ENCODE peak calls at places on chromosome 4, in five cellular contexts. X, U, I, O and F are unnamed samples.

GRCh38 chr4:102064747-102065442 is 274.4 kb downstream of the BANK1 start:
- DNase-seq in X (no peak), U (no peak), O (no peak), I (no peak), F (no peak)

GRCh38 chr4:900721-901120 is 31.4 kb downstream of the GAK start:
- DNase-seq in I (no peak), O (no peak), U (no peak), X (no peak), F (no peak)

GRCh38 chr4:8871417-8872401 is at the start of gene HMX1:
- DNase-seq in O (no peak), I (no peak), X (no peak), U (peak), F (no peak)

GRCh38 chr4:190017357-190018200 is 9.5 kb downstream of the FRG2 start:
- DNase-seq in U (peak), O (no peak), X (no peak), I (no peak), F (no peak)

GRCh38 chr4:47465008-47465407 is 1.5 kb upstream of the COMMD8 start:
- DNase-seq in I (peak), O (no peak), U (no peak), X (no peak), F (no peak)

GRCh38 chr4:24857996-24858395 is 54.8 kb downstream of the CCDC149 start:
- DNase-seq in I (no peak), U (peak), O (no peak), X (peak), F (no peak)

GRCh38 chr4:103204114-103204513 is 6.0 kb upstream of the CENPE start:
- DNase-seq in I (no peak), O (peak), X (no peak), U (peak), F (no peak)

GRCh38 chr4:99642725-99643489 is 14.7 kb downstream of the C4orf54 start:
- DNase-seq in O (no peak), U (no peak), X (no peak), I (no peak), F (no peak)

GRCh38 chr4:75412746-75413145 is 101.5 kb downstream of the RCHY1 start:
- DNase-seq in X (no peak), I (no peak), U (no peak), O (no peak), F (no peak)

GRCh38 chr4:7342581-7343352 is 92.0 kb downstream of the PSAPL1 start:
- DNase-seq in X (no peak), I (no peak), O (no peak), U (no peak), F (no peak)

GRCh38 chr4:3690576-3691152 is 75.5 kb upstream of the ADRA2C start:
- DNase-seq in X (no peak), O (no peak), U (no peak), I (no peak), F (no peak)

GRCh38 chr4:98630804-98631454 is 27.5 kb downstream of the TSPAN5 start:
- DNase-seq in U (peak), I (no peak), O (no peak), X (peak), F (no peak)

DNA sequence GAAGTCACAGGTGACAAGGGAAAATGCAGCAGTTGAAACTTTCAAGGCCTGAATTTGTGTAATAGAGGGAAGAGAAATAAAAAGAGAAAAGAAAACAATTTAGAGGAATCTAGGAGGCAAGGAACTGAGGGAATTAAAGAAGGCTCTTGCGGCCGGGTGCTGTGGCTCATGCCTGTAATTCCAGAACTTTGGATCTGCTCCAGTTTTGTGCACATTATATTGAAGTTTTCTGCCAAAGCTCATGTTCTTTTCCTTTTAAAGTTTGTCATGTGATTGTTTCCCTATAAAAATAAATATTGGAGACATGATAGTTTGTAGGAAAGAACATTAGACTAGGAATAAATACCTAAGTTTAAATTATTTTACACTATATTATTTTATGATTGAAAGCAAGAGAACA is 433.9 kb upstream of the CPEB2 start:
- DNase-seq in U (no peak), O (no peak), X (peak), I (no peak), F (no peak)
- H2AFZ ChIP-seq in U (no peak), O (no peak), X (no peak), I (no peak), F (no peak)

GRCh38 chr4:25874641-25875040 is 11.9 kb upstream of the SEL1L3 start:
- DNase-seq in U (no peak), X (no peak), O (no peak), I (no peak), F (no peak)
- H3K9ac ChIP-seq in U (no peak), X (no peak), O (peak), I (no peak), F (no peak)

DNA sequence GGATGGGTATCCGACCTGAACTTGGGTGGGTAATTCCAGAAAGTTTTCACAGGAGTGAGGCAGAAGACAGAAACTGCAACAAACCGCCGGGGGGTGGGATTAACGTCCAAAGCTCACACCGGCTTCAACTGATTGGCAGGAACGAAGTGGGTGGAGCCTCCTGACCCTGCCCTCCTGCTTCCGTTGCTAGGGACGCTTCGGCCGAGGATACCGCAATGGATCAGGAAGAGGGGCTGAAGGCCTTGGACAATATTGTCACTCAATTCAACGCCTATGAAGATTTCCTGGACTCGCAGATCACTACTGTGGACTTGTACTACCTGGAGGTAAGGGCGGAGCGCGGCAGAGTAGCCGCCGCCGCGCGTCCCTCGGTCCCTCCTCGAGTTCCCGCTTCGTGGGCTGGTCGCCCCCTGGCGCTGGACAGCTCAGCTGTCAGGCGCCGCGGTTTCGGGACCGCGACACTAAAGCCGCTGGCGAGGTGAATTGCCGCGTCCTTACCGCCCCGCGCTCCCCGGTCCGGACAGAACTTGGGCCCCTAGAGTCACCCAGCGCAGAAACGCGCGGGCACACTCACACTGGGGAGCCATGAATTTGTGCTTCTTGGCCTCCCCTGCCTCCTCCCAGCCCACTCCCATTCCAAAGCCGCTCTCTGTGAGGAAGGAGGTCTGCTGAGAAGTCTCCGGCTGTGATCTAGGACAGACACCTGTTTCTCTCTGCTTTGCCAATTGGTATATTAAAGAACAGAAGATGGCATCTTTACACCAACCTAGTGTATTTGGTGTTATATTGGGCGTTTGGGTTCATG is at the start of gene CFAP299:
- DNase-seq in U (peak), I (peak), O (peak), X (peak), F (no peak)
- TF ChIP-seq EZH2 in U (no peak), I (no peak), O (no peak), X (no peak), F (no peak)

GRCh38 chr4:2415881-2416563 is 2.4 kb downstream of the ZFYVE28 start:
- DNase-seq in U (no peak), O (no peak), X (no peak), I (no peak), F (no peak)

GRCh38 chr4:2412885-2413716 is 5.3 kb downstream of the ZFYVE28 start:
- DNase-seq in X (peak), I (peak), U (peak), O (peak), F (peak)

GRCh38 chr4:2415213-2415612 is 3.2 kb downstream of the ZFYVE28 start:
- DNase-seq in U (no peak), I (no peak), O (no peak), X (no peak), F (no peak)

GRCh38 chr4:2412534-2412884 is 5.9 kb downstream of the ZFYVE28 start:
- DNase-seq in I (no peak), U (no peak), X (no peak), O (peak), F (no peak)

GRCh38 chr4:2413821-2414610 is 4.4 kb downstream of the ZFYVE28 start:
- DNase-seq in I (no peak), X (no peak), U (peak), O (peak), F (no peak)
- H2AFZ ChIP-seq in I (peak), X (no peak), U (peak), O (peak), F (peak)

DNA sequence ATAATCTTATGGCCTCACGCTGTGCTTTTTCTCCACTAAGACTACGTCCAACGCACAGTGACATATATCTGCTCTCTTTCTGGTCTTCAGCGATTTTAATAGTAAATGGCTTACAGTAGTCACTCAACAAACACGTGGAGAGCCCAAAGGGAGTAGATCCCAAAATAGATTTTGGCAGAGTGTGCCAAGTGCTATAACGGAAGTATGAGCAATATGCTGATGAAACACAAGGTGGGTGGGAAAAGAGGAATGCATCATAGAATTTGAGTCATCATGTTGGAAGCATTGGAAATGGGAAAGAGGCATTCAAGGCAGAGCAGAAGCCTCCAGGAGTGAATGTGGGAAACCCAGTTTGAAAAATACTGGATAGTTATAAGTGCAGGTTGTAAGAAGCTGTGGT is 129.1 kb upstream of the LDB2 start:
- DNase-seq in U (peak), X (peak), O (no peak), I (no peak), F (peak)
- H3K9ac ChIP-seq in U (no peak), X (no peak), O (no peak), I (no peak), F (no peak)

GRCh38 chr4:41360911-41361830 is 104.4 kb downstream of the UCHL1 start:
- DNase-seq in U (peak), I (no peak), O (no peak), X (peak), F (no peak)
- TF ChIP-seq EZH2 in U (no peak), I (no peak), O (no peak), X (no peak), F (peak)

DNA sequence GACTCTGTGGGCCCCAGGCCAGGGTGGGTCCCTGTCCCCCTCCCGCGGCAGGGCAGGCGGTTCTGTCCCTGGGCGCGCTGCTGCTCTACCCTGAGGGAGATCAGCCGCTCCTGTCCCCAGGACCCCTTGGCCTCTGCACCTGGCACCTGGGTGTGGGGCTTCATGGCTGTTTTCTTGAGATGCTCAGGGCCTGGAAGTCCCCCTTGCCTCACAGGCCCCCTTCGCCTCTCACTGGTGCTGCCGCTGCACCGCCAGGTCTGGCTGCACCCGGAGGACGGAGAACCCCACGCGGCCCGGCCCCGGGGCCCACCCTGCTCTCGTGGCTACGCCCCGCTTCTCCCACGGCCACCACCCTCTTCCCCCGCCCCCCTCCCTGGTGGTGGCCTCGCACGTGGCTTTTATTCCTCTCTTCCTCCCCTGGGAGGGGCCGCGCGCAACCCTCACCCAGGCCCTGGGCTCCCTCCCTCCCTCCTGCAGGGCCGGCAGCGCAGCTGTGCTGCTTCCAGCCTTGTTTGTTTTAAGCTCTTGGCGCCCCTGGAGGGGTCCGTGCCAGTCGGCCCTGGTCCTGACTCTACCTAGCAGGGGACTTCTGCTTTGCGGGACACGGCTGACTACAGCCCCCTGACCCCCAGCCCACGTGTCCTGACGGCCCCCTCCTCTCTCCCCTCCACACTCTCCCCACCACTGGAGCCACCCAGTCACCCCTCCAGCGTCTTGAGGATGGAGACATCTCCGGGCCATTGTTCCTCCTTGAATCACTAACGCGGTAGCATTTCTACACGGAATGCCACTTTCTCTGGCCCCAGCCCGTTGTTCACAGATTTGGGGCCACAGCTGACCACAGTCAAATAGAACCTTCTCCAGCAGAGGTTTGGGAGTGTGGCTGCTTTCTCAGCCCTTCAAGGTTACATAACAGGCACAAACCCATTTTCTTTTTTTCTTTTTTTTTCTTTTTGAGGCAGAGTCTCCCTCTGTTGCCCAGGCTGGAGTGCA is 20.6 kb upstream of the CLDN24 start:
- DNase-seq in U (peak), O (no peak), X (no peak), I (no peak), F (no peak)
- H2AFZ ChIP-seq in U (peak), O (no peak), X (peak), I (no peak), F (peak)

GRCh38 chr4:185192059-185192458 is 11.7 kb downstream of the CFAP97 start:
- DNase-seq in O (no peak), X (no peak), I (no peak), U (no peak), F (no peak)
- H3K9ac ChIP-seq in O (no peak), X (no peak), I (no peak), U (no peak), F (no peak)